ENCODE peak calls at places on chromosome 22, in nine cellular contexts. V is mucosa of descending colon; E is GM12891; W is IMR-90; S is stimulated activated CD4-positive, alpha-beta T cell treated with anti-CD3 and anti-CD28 coated beads, Interleukin-4, amount 100 ng/mL, for 48 hours; I is pons; F is lower lobe of right lung; G is activated CD4-positive, CD25-positive, alpha-beta regulatory T cell; L is AG09319. R is an unnamed sample.

GRCh38 chr22:37203354-37204044 is 8.8 kb downstream of the SSTR3 start:
- DNase-seq in V (peak), E (no peak), W (no peak), S (no peak), I (no peak), F (peak), G (no peak), L (no peak), R (no peak)

GRCh38 chr22:38069372-38070249 is 12.4 kb downstream of the PICK1 start:
- DNase-seq in V (no peak), E (no peak), W (peak), S (no peak), I (peak), F (no peak), G (no peak), L (peak), R (peak)

GRCh38 chr22:49738566-49738965 is 89.1 kb downstream of the BRD1 start:
- DNase-seq in V (no peak), E (no peak), W (no peak), S (no peak), I (no peak), F (no peak), G (no peak), L (no peak), R (no peak)

GRCh38 chr22:26481112-26481693 is 2.4 kb downstream of the HPS4 start:
- DNase-seq in V (no peak), E (no peak), W (no peak), S (no peak), I (no peak), F (no peak), G (no peak), L (no peak), R (no peak)

GRCh38 chr22:26450453-26451185 is 21.6 kb downstream of the ASPHD2 start:
- DNase-seq in V (no peak), E (no peak), W (no peak), S (no peak), I (no peak), F (no peak), G (no peak), L (no peak), R (no peak)

GRCh38 chr22:22109693-22110466 is 127.3 kb upstream of the TOP3B start:
- DNase-seq in V (no peak), E (no peak), W (no peak), S (no peak), I (no peak), F (no peak), G (no peak), L (no peak), R (no peak)

GRCh38 chr22:29311468-29312217 is 3.9 kb downstream of the RASL10A start:
- DNase-seq in V (peak), E (peak), W (no peak), S (no peak), I (no peak), F (peak), G (no peak), L (no peak), R (no peak)

GRCh38 chr22:21762712-21763581 is 27.4 kb upstream of the YPEL1 start:
- DNase-seq in V (no peak), E (no peak), W (no peak), S (peak), I (no peak), F (no peak), G (no peak), L (no peak), R (no peak)

GRCh38 chr22:43526117-43526655 is 114.4 kb downstream of the MPPED1 start:
- DNase-seq in V (no peak), E (no peak), W (no peak), S (no peak), I (no peak), F (no peak), G (no peak), L (no peak), R (no peak)

GRCh38 chr22:43004362-43005035 is 10.4 kb downstream of the PACSIN2 start:
- DNase-seq in V (no peak), E (no peak), W (no peak), S (no peak), I (no peak), F (peak), G (no peak), L (peak), R (no peak)

GRCh38 chr22:22060200-22061084 is 77.9 kb upstream of the TOP3B start:
- DNase-seq in V (peak), E (peak), W (peak), S (peak), I (peak), F (peak), G (peak), L (no peak), R (no peak)

GRCh38 chr22:41687901-41688364 is 734 bp downstream of the SNU13 start:
- DNase-seq in V (peak), E (no peak), W (peak), S (no peak), I (no peak), F (peak), G (no peak), L (no peak), R (peak)

R was measured in foreskin melanocyte.